ENCODE peak calls at places on chromosomes 12 and 14, in ten cellular contexts. F, D, I, W, M, L, H, E, U and A are unnamed samples.

GRCh38 chr12:133105620-133106019 is 24.5 kb downstream of the ZNF891 start:
- DNase-seq in F (peak), M (no peak), U (no peak), I (no peak), W (no peak), D (no peak), H (no peak), E (peak), L (no peak), A (no peak)

GRCh38 chr12:116939734-116940133 is 29.0 kb downstream of the FBXW8 start:
- DNase-seq in U (no peak), E (peak), I (no peak), D (no peak), M (no peak), L (no peak), F (no peak), W (no peak), H (no peak), A (no peak)

GRCh38 chr14:24052656-24053547 is 1.1 kb downstream of the CARMIL3 start:
- DNase-seq in W (no peak), D (no peak), F (no peak), I (peak), U (no peak), H (peak), M (peak), L (no peak), E (no peak), A (no peak)

GRCh38 chr12:108299980-108300696 is 39.0 kb downstream of the CMKLR1 start:
- DNase-seq in U (no peak), M (no peak), I (no peak), F (no peak), L (no peak), E (no peak), W (no peak), H (no peak), D (no peak), A (no peak)

GRCh38 chr14:90397401-90398314 is 829 bp downstream of the CALM1 start:
- DNase-seq in D (peak), W (peak), H (no peak), E (peak), U (peak), M (peak), I (peak), F (peak), L (peak), A (peak)

GRCh38 chr12:12327802-12328201 is 22.2 kb downstream of the MANSC1 start:
- DNase-seq in F (peak), E (peak), W (peak), I (peak), H (peak), D (peak), U (peak), L (peak), M (no peak), A (peak)

GRCh38 chr12:110744697-110745264 is 2.1 kb upstream of the PPP1CC start:
- DNase-seq in D (no peak), W (peak), U (no peak), H (peak), I (no peak), F (peak), M (no peak), L (no peak), E (no peak), A (peak)

GRCh38 chr14:34043627-34044372 is 92.9 kb upstream of the EGLN3 start:
- DNase-seq in M (no peak), E (no peak), H (peak), U (no peak), I (peak), D (no peak), W (peak), F (peak), L (no peak), A (peak)

GRCh38 chr14:26993541-26993940 is 395.7 kb upstream of the NOVA1 start:
- DNase-seq in I (no peak), M (no peak), F (no peak), D (no peak), H (peak), L (no peak), E (no peak), W (no peak), U (no peak), A (no peak)

GRCh38 chr12:54967461-54967860 is 17.1 kb downstream of the TESPA1 start:
- DNase-seq in F (no peak), I (no peak), W (no peak), H (peak), M (no peak), E (peak), L (no peak), U (no peak), D (no peak), A (no peak)

GRCh38 chr12:123389560-123390351 is 5.8 kb downstream of the KMT5A start:
- DNase-seq in L (no peak), M (no peak), D (peak), W (peak), U (peak), I (peak), H (peak), E (peak), F (no peak), A (no peak)

GRCh38 chr14:97411938-97412612 is 614.9 kb downstream of the VRK1 start:
- DNase-seq in D (no peak), M (no peak), F (no peak), L (no peak), W (no peak), E (no peak), H (no peak), I (no peak), U (no peak), A (no peak)

GRCh38 chr12:68040450-68041075 is 51.3 kb downstream of the IFNG-AS1 start:
- DNase-seq in I (peak), M (peak), D (peak), L (peak), W (peak), F (peak), H (peak), U (peak), E (peak), A (peak)

GRCh38 chr14:99255621-99256482 is 16.1 kb downstream of the BCL11B start:
- DNase-seq in I (no peak), H (no peak), D (no peak), U (no peak), W (no peak), M (no peak), L (no peak), F (no peak), E (no peak), A (no peak)

GRCh38 chr12:47085815-47086252 is 6.1 kb upstream of the AMIGO2 start:
- DNase-seq in F (peak), H (peak), I (peak), D (no peak), E (peak), M (no peak), L (no peak), U (no peak), W (peak), A (no peak)

GRCh38 chr14:68589447-68590232 is 203.2 kb downstream of the ZFP36L1 start:
- DNase-seq in D (no peak), U (no peak), E (peak), I (no peak), F (no peak), H (no peak), W (no peak), M (no peak), L (no peak), A (no peak)

GRCh38 chr12:46455648-46456352 is 83.2 kb upstream of the SLC38A2 start:
- DNase-seq in E (no peak), H (peak), D (no peak), U (no peak), L (no peak), M (no peak), F (peak), W (peak), I (no peak), A (no peak)

GRCh38 chr12:57614948-57615500 is 3.8 kb downstream of the ARHGEF25 start:
- DNase-seq in M (no peak), H (no peak), I (no peak), F (no peak), D (no peak), W (no peak), U (no peak), E (no peak), L (no peak), A (no peak)

GRCh38 chr12:78470354-78471195 is 394.0 kb upstream of the SYT1 start:
- DNase-seq in F (peak), M (no peak), H (peak), I (no peak), L (peak), U (peak), W (peak), D (no peak), E (peak), A (peak)

GRCh38 chr14:23645504-23645811 is 9.3 kb downstream of the DHRS2 start:
- DNase-seq in I (no peak), U (no peak), L (no peak), E (no peak), D (no peak), M (no peak), W (no peak), F (no peak), H (no peak), A (no peak)

GRCh38 chr12:50929831-50930230 is 22.5 kb upstream of the HIGD1C start:
- DNase-seq in H (no peak), D (no peak), M (no peak), L (no peak), U (no peak), F (no peak), I (no peak), E (no peak), W (no peak), A (no peak)

GRCh38 chr12:130286041-130286440 is 51.6 kb upstream of the PIWIL1 start:
- DNase-seq in F (no peak), L (peak), U (no peak), E (no peak), W (no peak), D (no peak), H (no peak), M (no peak), I (no peak), A (no peak)

GRCh38 chr12:90295858-90296257 is 587.2 kb upstream of the ATP2B1 start:
- DNase-seq in D (no peak), U (no peak), H (no peak), F (no peak), E (no peak), M (no peak), W (no peak), L (no peak), I (no peak), A (no peak)

GRCh38 chr12:86838709-86839108 is 582.5 kb upstream of the MGAT4C start:
- DNase-seq in I (no peak), E (peak), F (no peak), W (no peak), H (no peak), L (no peak), M (no peak), U (no peak), D (no peak), A (no peak)

GRCh38 chr14:26191666-26192065 is 406.2 kb downstream of the NOVA1 start:
- DNase-seq in H (no peak), L (no peak), F (no peak), D (no peak), E (no peak), I (no peak), U (no peak), W (no peak), M (no peak), A (no peak)

GRCh38 chr14:86673523-86673969 is 1143.6 kb downstream of the FLRT2 start:
- DNase-seq in M (no peak), E (no peak), L (no peak), F (no peak), W (no peak), U (no peak), H (peak), D (peak), I (no peak), A (no peak)